ENCODE peak calls at places on chromosomes 7 and 10, in five cellular contexts. E is endothelial cell, G is IMR-90, D is epithelial cell of esophagus, X is RWPE1. V is an unnamed sample.

GRCh38 chr10:29993319-29993876 is 66.0 kb downstream of the JCAD start:
- DNase-seq in X (no peak), E (no peak), D (no peak), G (no peak), V (no peak)

GRCh38 chr10:69505636-69506318 is 54.5 kb downstream of the TSPAN15 start:
- DNase-seq in X (no peak), D (no peak), G (no peak), E (no peak), V (no peak)

GRCh38 chr7:47303014-47303694 is 278.8 kb downstream of the TNS3 start:
- DNase-seq in G (no peak), D (no peak), X (no peak), E (no peak), V (no peak)

GRCh38 chr7:833601-834258 is 1.5 kb downstream of the SUN1 start:
- DNase-seq in G (peak), D (no peak), X (no peak), E (no peak), V (no peak)

GRCh38 chr10:23326541-23327307 is 17.9 kb downstream of the C10orf67 start:
- DNase-seq in E (no peak), G (no peak), D (no peak), X (no peak), V (no peak)

GRCh38 chr7:129831424-129832058 is 121.2 kb downstream of the UBE2H start:
- DNase-seq in E (no peak), G (peak), X (peak), D (peak), V (peak)

GRCh38 chr7:19798986-19799385 is 25.6 kb upstream of the TMEM196 start:
- DNase-seq in D (peak), E (no peak), X (no peak), G (no peak), V (no peak)

GRCh38 chr7:138527746-138528223 is 67.7 kb downstream of the TRIM24 start:
- DNase-seq in G (no peak), E (no peak), X (no peak), D (peak), V (no peak)

GRCh38 chr7:84106291-84106690 is 88.3 kb downstream of the SEMA3A start:
- DNase-seq in X (no peak), E (no peak), G (no peak), D (no peak), V (peak)

GRCh38 chr10:52483587-52483986 is 169.5 kb downstream of the DKK1 start:
- DNase-seq in D (no peak), G (no peak), X (no peak), E (no peak), V (no peak)

GRCh38 chr7:73865738-73866445 is 4.9 kb downstream of the TMEM270 start:
- DNase-seq in X (peak), E (peak), G (peak), D (peak), V (peak)

GRCh38 chr7:148144827-148145226 is 445.7 kb upstream of the C7orf33 start:
- DNase-seq in D (no peak), X (no peak), E (no peak), G (no peak), V (no peak)

DNA sequence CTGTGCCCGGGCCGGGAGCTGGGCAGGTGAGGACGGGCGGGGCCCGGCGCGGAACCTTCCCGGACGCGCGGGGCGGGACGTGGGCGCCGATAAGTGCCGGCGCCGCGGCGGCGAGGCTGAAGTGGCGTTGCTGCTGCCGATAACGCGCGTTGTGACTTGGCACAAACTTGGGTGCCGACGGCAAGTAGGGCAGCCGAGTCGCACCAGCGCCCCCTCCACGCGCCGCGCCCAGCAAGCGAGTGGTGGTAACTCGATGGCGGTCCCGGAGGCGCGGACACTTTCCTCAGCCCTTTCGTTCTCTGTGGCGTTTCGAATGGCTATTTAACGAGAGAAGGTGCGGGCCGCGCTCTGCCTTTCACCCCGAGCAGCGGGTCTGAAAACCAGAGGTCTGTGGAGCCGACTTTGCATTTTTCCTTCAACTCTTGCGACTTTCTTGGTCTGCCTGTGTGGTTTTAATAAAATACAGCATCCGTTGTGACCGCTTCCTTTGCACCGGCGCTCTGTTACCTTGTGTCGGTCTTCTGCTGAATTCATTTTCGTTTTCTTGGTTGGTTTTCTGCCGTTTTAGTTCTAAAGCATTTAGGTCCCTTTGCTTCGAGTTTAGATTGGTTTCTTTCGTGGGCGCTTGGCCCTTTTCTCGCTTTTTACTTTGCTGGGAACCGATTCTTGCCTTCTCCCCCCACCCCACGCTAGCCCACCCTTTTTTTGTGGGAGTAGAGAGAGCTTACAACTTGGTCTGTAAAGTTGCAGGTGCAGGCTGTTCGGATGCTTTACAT is 704 bp downstream of the STK17A start:
- DNase-seq in E (peak), D (peak), X (no peak), G (peak), V (peak)
- TF ChIP-seq CTCF in E (no peak), D (peak), X (no peak), G (no peak), V (no peak)

GRCh38 chr7:30652132-30652531 is 30.1 kb downstream of the CRHR2 start:
- DNase-seq in G (no peak), E (no peak), X (no peak), D (no peak), V (no peak)

GRCh38 chr7:30650455-30650854 is 31.8 kb downstream of the CRHR2 start:
- DNase-seq in D (no peak), E (no peak), X (no peak), G (no peak), V (no peak)

GRCh38 chr7:30654296-30655090 is 27.8 kb downstream of the CRHR2 start:
- DNase-seq in G (no peak), E (no peak), D (no peak), X (no peak), V (no peak)

GRCh38 chr7:30655096-30655970 is 26.9 kb downstream of the CRHR2 start:
- DNase-seq in E (no peak), D (no peak), X (no peak), G (no peak), V (no peak)

DNA sequence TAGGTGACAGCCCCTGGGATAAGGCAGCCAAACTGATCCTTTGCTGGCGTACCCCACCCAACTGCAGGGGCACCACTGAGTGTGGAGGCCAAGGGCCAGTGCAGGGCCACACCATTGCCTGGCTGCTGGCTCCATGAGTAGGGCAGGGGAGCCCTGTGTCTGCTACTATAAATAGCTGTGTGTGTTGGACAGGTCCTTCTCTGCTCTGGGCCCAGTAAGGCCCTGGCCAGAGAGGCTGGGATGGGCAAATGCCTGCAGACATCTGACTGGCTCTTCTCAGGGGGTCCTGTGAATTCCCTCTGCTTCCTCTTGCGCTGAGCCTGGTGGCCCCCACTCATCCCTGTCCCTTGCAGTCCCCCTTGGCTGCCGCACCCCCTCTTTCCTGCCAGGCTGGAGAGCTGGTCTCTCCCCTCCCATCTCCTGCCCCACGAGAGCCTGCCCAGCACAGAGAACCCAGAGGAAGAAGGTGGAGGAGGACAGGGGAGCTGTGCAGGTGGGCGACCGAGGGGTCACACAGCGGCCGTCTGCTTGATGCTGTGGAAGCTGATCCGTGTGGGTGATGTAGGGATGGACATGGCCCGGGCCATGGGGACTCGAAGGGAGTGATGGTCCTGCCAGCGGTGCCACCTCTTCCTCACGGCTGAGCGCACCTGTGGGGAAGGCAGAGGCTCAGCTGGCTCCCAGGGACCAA is 29.2 kb downstream of the CRHR2 start:
- DNase-seq in E (no peak), G (no peak), D (no peak), X (no peak), V (no peak)
- TF ChIP-seq CTCF in E (no peak), G (no peak), D (no peak), X (no peak), V (no peak)

DNA sequence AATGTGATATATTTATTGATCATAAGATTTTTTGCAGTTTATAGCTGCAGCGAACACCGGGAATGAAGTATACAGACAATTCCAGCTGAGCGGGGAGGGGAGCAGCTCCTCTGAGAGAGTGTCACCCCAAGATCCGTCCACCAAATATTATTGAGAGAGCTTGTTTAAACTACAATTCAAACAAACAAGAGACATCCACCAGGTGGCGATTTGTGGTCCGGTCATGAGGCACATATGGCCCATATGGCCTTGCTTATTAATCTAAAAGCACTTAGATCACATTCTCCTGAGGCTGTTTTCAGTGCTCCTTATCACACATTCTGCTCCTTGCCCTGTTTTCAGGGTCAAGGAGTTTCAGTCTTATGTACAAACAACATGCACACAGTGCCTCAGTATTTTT is 83.1 kb downstream of the THSD7A start:
- DNase-seq in E (no peak), G (no peak), D (peak), X (no peak), V (no peak)
- TF ChIP-seq CTCF in E (no peak), G (no peak), D (no peak), X (no peak), V (no peak)

GRCh38 chr7:64400401-64400800 is 86.6 kb downstream of the ZNF736 start:
- DNase-seq in E (no peak), X (no peak), D (no peak), G (no peak), V (no peak)
- TF ChIP-seq CTCF in E (no peak), X (no peak), D (no peak), G (no peak), V (no peak)

GRCh38 chr10:102115775-102116174 is 4.4 kb downstream of the LDB1 start:
- DNase-seq in X (no peak), E (no peak), D (no peak), G (peak), V (no peak)

GRCh38 chr10:102117391-102118159 is 2.6 kb downstream of the LDB1 start:
- DNase-seq in G (peak), X (no peak), E (peak), D (peak), V (peak)

GRCh38 chr10:102113261-102113955 is 6.8 kb downstream of the LDB1 start:
- DNase-seq in G (no peak), X (peak), E (no peak), D (peak), V (no peak)

GRCh38 chr10:102113956-102114857 is 6.0 kb downstream of the LDB1 start:
- DNase-seq in D (no peak), G (no peak), X (no peak), E (peak), V (no peak)

DNA sequence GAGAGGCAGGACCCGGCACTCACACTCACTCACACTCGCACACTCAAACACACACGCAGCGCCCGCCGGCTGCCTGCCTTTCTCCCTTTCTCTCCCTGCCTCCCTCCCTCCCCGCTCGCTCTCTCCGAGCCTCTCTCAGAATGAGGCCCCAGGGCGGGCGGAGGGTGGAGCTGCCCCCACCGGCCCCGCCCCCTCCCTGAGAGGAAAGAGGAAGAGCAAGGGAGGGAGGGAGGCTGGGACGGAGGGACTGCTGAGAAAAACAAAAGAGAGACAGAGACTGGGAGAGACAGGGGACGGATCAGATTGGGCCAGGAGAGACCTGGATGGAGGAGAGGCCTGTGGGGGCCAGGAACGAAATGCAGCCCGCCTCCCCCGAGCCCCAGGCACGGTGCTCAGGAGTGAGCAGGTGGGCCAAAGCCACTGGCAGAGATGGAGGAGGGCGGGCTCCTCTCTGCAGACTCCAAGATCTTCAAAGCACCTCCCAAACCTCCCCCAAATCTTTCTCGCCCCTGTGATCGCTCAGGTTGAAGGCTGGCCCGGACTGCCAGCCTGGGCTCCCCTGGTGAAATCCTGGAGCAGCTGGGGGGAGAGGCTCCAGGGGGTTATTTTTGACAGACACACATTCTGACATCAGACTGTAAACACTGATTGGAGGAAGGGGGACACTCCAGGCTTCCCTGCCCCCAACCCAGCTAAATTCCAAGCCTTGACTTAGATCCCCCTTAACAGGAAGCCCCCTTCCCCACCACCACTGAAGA is 5.1 kb downstream of the LDB1 start:
- DNase-seq in E (peak), X (peak), G (peak), D (peak), V (peak)
- TF ChIP-seq CTCF in E (no peak), X (no peak), G (no peak), D (no peak), V (peak)

GRCh38 chr7:50801907-50802306 is 19.2 kb upstream of the GRB10 start:
- DNase-seq in X (no peak), G (no peak), D (no peak), E (no peak), V (no peak)
- TF ChIP-seq CTCF in X (no peak), G (no peak), D (no peak), E (no peak), V (peak)

GRCh38 chr7:36151921-36152755 is 916 bp upstream of the EEPD1 start:
- DNase-seq in E (no peak), D (no peak), G (no peak), X (no peak), V (no peak)

GRCh38 chr7:36152756-36153570 is at the start of gene EEPD1:
- DNase-seq in E (peak), G (peak), X (peak), D (peak), V (peak)

GRCh38 chr7:36153571-36154097 is 580 bp downstream of the EEPD1 start:
- DNase-seq in X (no peak), E (no peak), G (no peak), D (no peak), V (no peak)

GRCh38 chr7:36155811-36156361 is 2.8 kb downstream of the EEPD1 start:
- DNase-seq in D (no peak), E (peak), X (no peak), G (peak), V (no peak)

GRCh38 chr7:36154255-36155212 is 1.5 kb downstream of the EEPD1 start:
- DNase-seq in D (no peak), X (no peak), E (no peak), G (no peak), V (no peak)
- TF ChIP-seq CTCF in D (no peak), X (no peak), E (no peak), G (no peak), V (no peak)

V was measured in HFFc6.